ENCODE peak calls at places on chromosomes 3 and 15, in four cellular contexts. T, G, Z and J are unnamed samples. For H3K4me1, the result is how much of the 10 kb centered on the place peaks cover.

GRCh38 chr3:7382293-7383033 is 521.5 kb downstream of the GRM7 start:
- DNase-seq in T (no peak), G (no peak), Z (no peak), J (no peak)

GRCh38 chr15:66782785-66783184 is 80.7 kb downstream of the SMAD6 start:
- DNase-seq in T (no peak), G (no peak), Z (no peak), J (no peak)

GRCh38 chr15:51844747-51845426 is 15.4 kb downstream of the TMOD3 start:
- DNase-seq in G (peak), Z (no peak), T (no peak), J (no peak)

GRCh38 chr3:52062499-52062898 is 6.1 kb upstream of the DUSP7 start:
- DNase-seq in Z (peak), T (no peak), G (peak), J (peak)

GRCh38 chr15:71713191-71713798 is 97.1 kb upstream of the NR2E3 start:
- DNase-seq in G (no peak), T (no peak), Z (no peak), J (no peak)

GRCh38 chr15:70892002-70892911 is at the start of the genes LRRC49 and THAP10:
- DNase-seq in Z (peak), T (peak), G (peak), J (peak)

GRCh38 chr3:47588587-47588986 is 9.9 kb upstream of the CSPG5 start:
- DNase-seq in G (no peak), Z (no peak), T (no peak), J (no peak)

GRCh38 chr3:48928679-48929078 is 10.0 kb downstream of the ARIH2 start:
- DNase-seq in T (no peak), G (peak), Z (no peak), J (no peak)

GRCh38 chr15:92315144-92315543 is 78.5 kb upstream of the ST8SIA2 start:
- DNase-seq in G (no peak), T (no peak), Z (no peak), J (no peak)

GRCh38 chr15:29456964-29457363 is 187.3 kb upstream of the NSMCE3 start:
- DNase-seq in G (no peak), T (no peak), Z (no peak), J (no peak)

GRCh38 chr3:34212175-34212574 is 413.7 kb downstream of the PDCD6IP start:
- DNase-seq in G (no peak), T (no peak), Z (no peak), J (peak)

GRCh38 chr15:80485370-80486164 is 81.4 kb downstream of the ARNT2 start:
- DNase-seq in T (no peak), Z (no peak), G (no peak), J (no peak)

GRCh38 chr3:123602325-123602724 is 17.5 kb upstream of the HACD2 start:
- DNase-seq in G (peak), T (no peak), Z (no peak), J (no peak)

GRCh38 chr15:89806217-89806564 is 8.5 kb downstream of the ANPEP start:
- DNase-seq in G (no peak), Z (peak), T (no peak), J (no peak)

GRCh38 chr3:188212308-188212969 is 58.5 kb downstream of the LPP start:
- DNase-seq in Z (no peak), T (no peak), G (peak), J (no peak)

GRCh38 chr3:52090131-52090548 is 33.8 kb upstream of the DUSP7 start:
- DNase-seq in T (no peak), G (peak), Z (peak), J (peak)

GRCh38 chr15:95470997-95471692 is 859.4 kb upstream of the NR2F2 start:
- DNase-seq in Z (no peak), T (no peak), G (peak), J (no peak)

GRCh38 chr3:195551381-195551978 is 8.4 kb upstream of the PPP1R2 start:
- DNase-seq in T (no peak), G (no peak), Z (peak), J (no peak)

GRCh38 chr3:58222161-58222724 is 11.5 kb upstream of the DNASE1L3 start:
- DNase-seq in T (no peak), Z (no peak), G (no peak), J (no peak)

GRCh38 chr3:15860014-15860934 is 62.5 kb upstream of the ANKRD28 start:
- DNase-seq in Z (peak), G (peak), T (peak), J (peak)

GRCh38 chr15:98954411-98954810 is 53.2 kb downstream of the PGPEP1L start:
- DNase-seq in Z (peak), T (no peak), G (peak), J (peak)

GRCh38 chr15:71529353-71529752 is 281.0 kb upstream of the NR2E3 start:
- DNase-seq in T (no peak), G (no peak), Z (no peak), J (no peak)

GRCh38 chr3:154852515-154852914 is 227.6 kb upstream of the MME start:
- DNase-seq in G (peak), T (no peak), Z (no peak), J (no peak)

GRCh38 chr3:77686560-77686959 is 646.7 kb downstream of the ROBO2 start:
- DNase-seq in Z (no peak), T (peak), G (no peak), J (no peak)

GRCh38 chr15:68471552-68471951 is 39.6 kb upstream of the ITGA11 start:
- DNase-seq in Z (no peak), G (peak), T (no peak), J (no peak)

GRCh38 chr15:78800806-78801205 is 10.5 kb downstream of the ADAMTS7 start:
- DNase-seq in T (no peak), Z (no peak), G (no peak), J (no peak)

GRCh38 chr3:56086355-56086754 is 381.9 kb downstream of the ERC2 start:
- DNase-seq in Z (no peak), T (no peak), G (no peak), J (no peak)

GRCh38 chr3:58874248-58874741 is 175.5 kb downstream of the CFAP20DC start:
- DNase-seq in G (peak), Z (no peak), T (no peak), J (no peak)

GRCh38 chr3:160027541-160028195 is 39.0 kb downstream of the IL12A start:
- DNase-seq in Z (no peak), T (no peak), G (peak), J (no peak)

GRCh38 chr3:49161197-49161596 is 4.9 kb downstream of the CCDC71 start:
- DNase-seq in T (no peak), Z (no peak), G (no peak), J (no peak)

GRCh38 chr15:82108489-82109078 is 62.8 kb upstream of the MEX3B start:
- DNase-seq in Z (peak), T (peak), G (peak), J (no peak)

GRCh38 chr3:139203752-139204151 is 140.1 kb upstream of the MRPS22 start:
- DNase-seq in Z (no peak), G (no peak), T (no peak), J (no peak)

GRCh38 chr3:54817628-54818027 is 110.2 kb downstream of the LRTM1 start:
- DNase-seq in T (no peak), Z (no peak), G (peak), J (no peak)

GRCh38 chr3:50261505-50261904 is 7.4 kb upstream of the SEMA3B start:
- DNase-seq in Z (no peak), G (no peak), T (no peak), J (no peak)
- H3K4me1 ChIP-seq in Z (under half), G (under half), T (under half), J (under half)

GRCh38 chr3:39149059-39149455 is 4.3 kb downstream of the CSRNP1 start:
- DNase-seq in Z (no peak), T (no peak), G (no peak), J (no peak)

GRCh38 chr3:39150803-39151631 is 2.4 kb downstream of the CSRNP1 start:
- DNase-seq in G (peak), Z (peak), T (peak), J (peak)

GRCh38 chr3:39150170-39150802 is 3.1 kb downstream of the CSRNP1 start:
- DNase-seq in Z (no peak), T (no peak), G (no peak), J (no peak)

GRCh38 chr3:39148116-39149058 is 5.0 kb downstream of the CSRNP1 start:
- DNase-seq in G (peak), T (no peak), Z (no peak), J (no peak)

DNA sequence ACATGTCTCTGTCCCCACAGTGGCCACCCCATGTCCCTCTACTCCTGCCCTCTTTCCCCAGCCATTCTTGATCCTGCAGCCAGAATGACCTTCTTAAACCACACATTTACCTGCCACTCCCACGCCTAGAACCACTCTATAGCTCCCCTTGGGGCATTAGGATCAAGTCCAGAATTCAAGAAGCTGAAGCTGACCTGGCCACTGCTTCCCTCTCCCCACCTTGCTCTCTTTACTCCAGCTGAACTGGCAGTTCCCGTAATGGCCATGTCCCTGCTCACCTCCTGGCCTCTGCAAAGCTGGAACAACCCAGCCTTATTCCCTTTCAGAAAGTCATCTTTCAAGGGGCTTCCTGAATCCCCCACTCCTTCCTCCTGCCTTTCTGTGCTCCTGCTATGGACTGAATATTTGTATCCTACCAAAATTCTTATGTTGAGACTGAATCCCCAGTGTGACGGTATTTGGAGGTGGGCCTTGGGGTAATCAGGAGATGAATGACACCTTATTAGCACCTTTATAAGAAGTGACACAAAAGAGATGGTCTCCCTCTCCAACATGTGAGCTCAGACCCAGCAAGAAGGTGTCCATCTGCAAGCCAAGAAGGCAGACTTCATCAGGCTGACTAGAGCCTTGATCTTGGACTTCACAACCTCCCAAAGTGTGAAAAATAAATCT is 3.8 kb downstream of the CSRNP1 start:
- DNase-seq in G (no peak), T (no peak), Z (no peak), J (no peak)
- H3K27ac ChIP-seq in G (peak), T (no peak), Z (peak), J (peak)

GRCh38 chr3:10517616-10518015 is 12.2 kb upstream of the ATP2B2 start:
- DNase-seq in Z (no peak), G (no peak), T (peak), J (peak)
- TF ChIP-seq CTCF in Z (no peak), G (no peak), T (no peak), J (no peak)

DNA sequence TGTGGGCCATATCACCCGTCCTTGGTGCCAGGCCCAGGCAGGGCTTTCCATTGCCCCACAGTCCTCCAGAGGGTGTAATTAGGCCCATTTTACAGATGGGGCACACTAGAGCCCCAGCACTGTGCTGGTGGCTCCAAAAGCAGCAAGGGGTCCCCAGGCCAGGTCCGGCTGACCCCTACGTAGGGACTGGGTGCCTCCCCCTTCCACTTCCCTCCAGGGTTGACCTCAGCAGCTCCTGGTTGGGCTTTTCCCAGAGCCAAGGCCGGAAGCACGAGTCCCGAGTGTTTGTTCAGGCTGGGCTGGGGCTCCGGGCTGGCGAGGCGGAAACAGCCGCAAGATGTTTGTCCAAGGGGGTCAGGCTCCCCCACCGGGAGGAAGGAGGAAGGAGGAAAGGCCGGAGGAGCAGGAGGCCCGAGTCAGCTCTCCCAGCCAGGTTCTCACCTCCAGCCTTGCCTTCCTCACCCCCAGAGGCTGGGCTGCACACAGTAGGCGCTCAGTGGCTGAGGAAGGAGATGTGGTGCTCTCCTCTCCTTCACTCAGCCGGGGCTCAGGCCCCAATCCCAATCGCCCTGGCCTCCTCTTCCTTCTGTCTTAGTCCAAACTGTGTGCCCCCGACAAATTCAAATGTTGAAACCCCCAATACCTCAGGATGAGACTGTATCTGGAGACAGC is 17.1 kb upstream of the PLXND1 start:
- DNase-seq in Z (peak), G (no peak), T (no peak), J (peak)
- H3K4me1 ChIP-seq in Z (under half), G (under half), T (under half), J (under half)